ENCODE peak calls at places on chromosome 21, in five cellular contexts. G is SK-N-SH, L is K562, R is HepG2, W is GM12878. N is an unnamed sample.

GRCh38 chr21:38806153-38806941 is 618 bp downstream of the ETS2 start:
- DNase-seq in W (no peak), R (no peak), G (peak), L (no peak), N (no peak)

GRCh38 chr21:31343680-31344480 is at the start of gene TIAM1:
- DNase-seq in G (peak), W (no peak), L (no peak), R (no peak), N (peak)

GRCh38 chr21:37386151-37386550 is 19.6 kb downstream of the DYRK1A start:
- DNase-seq in L (no peak), G (no peak), W (no peak), R (no peak), N (no peak)

GRCh38 chr21:43911935-43912487 is 47.0 kb downstream of the AGPAT3 start:
- DNase-seq in R (no peak), W (no peak), G (no peak), L (no peak), N (no peak)

GRCh38 chr21:44517175-44517899 is 22.7 kb downstream of the KRTAP10-1 start:
- DNase-seq in R (peak), W (peak), L (peak), G (peak), N (peak)

GRCh38 chr21:33025471-33026298 is at the start of gene OLIG2:
- DNase-seq in L (peak), R (no peak), G (peak), W (no peak), N (peak)

GRCh38 chr21:21102874-21103273 is 104.7 kb downstream of the NCAM2 start:
- DNase-seq in G (no peak), R (no peak), W (no peak), L (no peak), N (no peak)

GRCh38 chr21:39502631-39503030 is 50.9 kb downstream of the SH3BGR start:
- DNase-seq in L (no peak), G (no peak), W (no peak), R (no peak), N (no peak)

GRCh38 chr21:43779660-43780059 is 3.6 kb upstream of the CSTB start:
- DNase-seq in L (no peak), G (no peak), R (no peak), W (no peak), N (no peak)

GRCh38 chr21:7951854-7952519 is 2569.4 kb upstream of the TPTE start:
- DNase-seq in L (no peak), R (no peak), W (no peak), G (no peak), N (no peak)

GRCh38 chr21:25323356-25323949 is 283.8 kb downstream of the MRPL39 start:
- DNase-seq in W (no peak), R (no peak), L (no peak), G (no peak), N (no peak)

GRCh38 chr21:45574081-45574501 is 31.9 kb upstream of the SLC19A1 start:
- DNase-seq in G (peak), W (no peak), L (no peak), R (no peak), N (no peak)

GRCh38 chr21:43600642-43601397 is 58.5 kb downstream of the HSF2BP start:
- DNase-seq in L (no peak), R (no peak), G (peak), W (no peak), N (no peak)

GRCh38 chr21:17370263-17370662 is 142.6 kb upstream of the CXADR start:
- DNase-seq in W (no peak), R (no peak), G (no peak), L (no peak), N (no peak)

GRCh38 chr21:37419228-37419906 is 52.8 kb downstream of the DYRK1A start:
- DNase-seq in W (no peak), G (no peak), L (no peak), R (no peak), N (no peak)

GRCh38 chr21:31530918-31531705 is 128.4 kb upstream of the SOD1 start:
- DNase-seq in L (no peak), W (no peak), G (peak), R (no peak), N (no peak)

GRCh38 chr21:45404726-45405270 is at the start of gene COL18A1:
- DNase-seq in G (peak), R (no peak), W (no peak), L (peak), N (peak)

GRCh38 chr21:31727181-31727580 is 4.7 kb downstream of the SCAF4 start:
- DNase-seq in W (no peak), R (no peak), G (no peak), L (no peak), N (no peak)

GRCh38 chr21:44582980-44583799 is 2.8 kb upstream of the KRTAP10-5 start:
- DNase-seq in W (no peak), G (no peak), L (no peak), R (no peak), N (no peak)

GRCh38 chr21:44868707-44869106 is 4.8 kb downstream of the PTTG1IP start:
- DNase-seq in R (no peak), W (no peak), L (no peak), G (no peak), N (no peak)

GRCh38 chr21:31531967-31532366 is 127.5 kb upstream of the SOD1 start:
- DNase-seq in G (no peak), R (no peak), W (no peak), L (no peak), N (no peak)

GRCh38 chr21:44498280-44498964 is 41.6 kb downstream of the KRTAP10-1 start:
- DNase-seq in G (no peak), R (peak), W (no peak), L (no peak), N (no peak)

GRCh38 chr21:37461494-37461893 is 94.9 kb downstream of the DYRK1A start:
- DNase-seq in R (no peak), G (no peak), W (peak), L (no peak), N (no peak)

GRCh38 chr21:43369596-43370090 is 57.3 kb downstream of the SIK1 start:
- DNase-seq in W (no peak), L (no peak), R (no peak), G (no peak), N (no peak)

GRCh38 chr21:44892536-44893277 is 19.2 kb upstream of the PTTG1IP start:
- DNase-seq in R (no peak), G (peak), W (no peak), L (peak), N (peak)

GRCh38 chr21:32705139-32705538 is 22.7 kb downstream of the SYNJ1 start:
- DNase-seq in R (no peak), L (no peak), W (no peak), G (no peak), N (no peak)

GRCh38 chr21:44849616-44850130 is 23.8 kb downstream of the PTTG1IP start:
- DNase-seq in G (no peak), L (no peak), W (no peak), R (no peak), N (no peak)

GRCh38 chr21:30541764-30542163 is at the start of gene KRTAP19-6:
- DNase-seq in R (no peak), W (no peak), G (no peak), L (no peak), N (no peak)

GRCh38 chr21:39852021-39852721 is 15.1 kb upstream of the PCP4 start:
- DNase-seq in R (no peak), W (no peak), L (no peak), G (no peak), N (no peak)

GRCh38 chr21:32413697-32414578 is 1.4 kb downstream of the EVA1C start:
- DNase-seq in L (no peak), W (no peak), R (no peak), G (no peak), N (no peak)

GRCh38 chr21:25501996-25502665 is 105.2 kb downstream of the MRPL39 start:
- DNase-seq in G (no peak), L (no peak), W (peak), R (no peak), N (no peak)

GRCh38 chr21:44400791-44401385 is 47.5 kb downstream of the TRPM2 start:
- DNase-seq in L (no peak), R (no peak), W (no peak), G (no peak), N (no peak)

DNA sequence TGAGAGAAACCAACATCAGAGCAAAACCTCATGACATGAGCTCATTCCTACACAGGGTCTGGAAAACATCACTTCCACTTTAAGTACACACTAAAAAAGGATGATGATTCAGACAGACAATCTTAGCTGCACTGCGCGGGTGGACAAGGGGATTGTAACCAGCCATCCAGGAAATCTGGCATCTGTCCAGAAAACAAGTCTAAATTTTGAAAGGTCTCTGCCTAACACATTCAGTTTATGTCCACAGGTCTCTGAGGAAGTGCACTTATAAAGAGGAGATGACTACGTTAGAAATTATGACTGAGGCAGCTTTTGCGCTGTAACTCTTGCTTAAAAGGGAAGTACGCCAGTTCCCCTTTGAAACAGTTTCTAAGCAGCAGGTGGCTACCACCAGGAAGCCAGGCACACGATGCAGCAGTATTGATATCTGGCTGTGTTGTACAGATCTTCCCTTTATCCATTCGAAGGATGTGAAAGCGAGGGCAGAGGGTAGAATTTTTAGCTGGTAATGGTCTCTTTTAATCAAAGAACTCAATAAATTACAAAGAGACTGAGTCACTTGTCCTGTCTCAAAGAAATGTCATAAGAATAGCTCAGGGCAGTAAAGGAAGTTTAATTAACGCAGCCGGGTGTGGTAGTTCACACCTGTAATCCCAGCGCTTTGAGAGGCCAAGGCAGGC is 128.0 kb downstream of the SETD4 start:
- DNase-seq in G (no peak), R (no peak), W (peak), L (no peak), N (no peak)
- TF ChIP-seq FOXM1 in G (peak), R (no peak), W (no peak), L (no peak), N (no peak)

GRCh38 chr21:26659181-26659580 is 86.1 kb upstream of the CYYR1 start:
- DNase-seq in G (no peak), R (no peak), W (no peak), L (no peak), N (no peak)
- TF ChIP-seq FOXM1 in G (no peak), R (no peak), W (no peak), L (no peak), N (no peak)

DNA sequence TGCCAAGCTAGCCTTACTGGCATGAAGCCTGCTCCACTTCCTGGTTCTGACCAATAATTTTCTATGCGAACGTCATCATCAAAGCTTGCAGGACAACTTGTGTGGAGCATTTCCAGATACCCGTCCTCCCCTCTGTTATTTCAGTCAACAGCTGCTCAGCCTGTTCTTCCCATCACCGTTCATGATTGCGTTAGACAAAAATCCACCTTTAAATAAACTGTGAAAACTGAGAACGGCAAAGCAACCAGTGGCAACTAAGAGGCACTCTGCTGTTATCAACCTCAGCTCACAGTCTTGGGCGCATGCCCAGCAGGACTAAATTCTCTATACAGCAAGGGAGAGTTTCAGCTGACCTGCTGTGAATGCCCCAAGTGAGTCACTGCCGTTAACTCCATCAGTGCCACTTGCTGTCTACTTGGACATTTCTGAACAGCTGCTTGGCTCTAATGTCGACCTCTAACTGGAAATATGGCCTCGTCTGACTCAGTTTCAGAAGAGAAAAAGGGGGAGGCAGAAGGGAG is 207.4 kb upstream of the RUNX1 start:
- DNase-seq in L (no peak), G (peak), R (peak), W (no peak), N (peak)
- TF ChIP-seq FOXM1 in L (no peak), G (no peak), R (no peak), W (no peak), N (no peak)

GRCh38 chr21:46613391-46613790 is 8.5 kb upstream of the S100B start:
- DNase-seq in R (no peak), L (no peak), G (no peak), W (no peak), N (no peak)
- TF ChIP-seq FOXM1 in R (no peak), L (no peak), G (no peak), W (no peak), N (no peak)

GRCh38 chr21:28299946-28300345 is 692.7 kb downstream of the LTN1 start:
- DNase-seq in W (no peak), L (no peak), R (no peak), G (no peak), N (no peak)

GRCh38 chr21:28294046-28294445 is 698.6 kb downstream of the LTN1 start:
- DNase-seq in L (no peak), W (no peak), G (no peak), R (no peak), N (no peak)

DNA sequence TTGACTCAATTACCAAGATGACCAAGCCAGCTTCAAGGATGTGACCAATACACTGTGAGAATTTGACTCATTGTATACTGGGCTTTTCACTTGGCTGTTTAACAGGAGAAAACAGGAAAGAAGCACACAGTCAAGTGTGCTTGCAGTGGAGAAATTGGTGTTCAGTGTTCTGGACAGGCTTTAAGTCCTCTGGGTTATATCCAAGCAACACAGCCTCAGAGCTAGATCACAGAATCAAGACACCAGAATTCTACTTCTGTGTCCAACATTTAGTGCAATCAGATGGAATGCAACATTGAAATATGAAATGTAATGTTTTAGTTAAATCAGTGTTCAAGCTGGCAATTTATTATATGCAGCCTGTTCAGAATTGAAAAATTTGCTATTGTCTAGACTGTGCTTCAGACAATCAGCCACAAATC is 694.4 kb downstream of the LTN1 start:
- DNase-seq in W (no peak), R (no peak), G (no peak), L (no peak), N (no peak)
- TF ChIP-seq FOXM1 in W (no peak), R (no peak), G (no peak), L (no peak), N (no peak)

DNA sequence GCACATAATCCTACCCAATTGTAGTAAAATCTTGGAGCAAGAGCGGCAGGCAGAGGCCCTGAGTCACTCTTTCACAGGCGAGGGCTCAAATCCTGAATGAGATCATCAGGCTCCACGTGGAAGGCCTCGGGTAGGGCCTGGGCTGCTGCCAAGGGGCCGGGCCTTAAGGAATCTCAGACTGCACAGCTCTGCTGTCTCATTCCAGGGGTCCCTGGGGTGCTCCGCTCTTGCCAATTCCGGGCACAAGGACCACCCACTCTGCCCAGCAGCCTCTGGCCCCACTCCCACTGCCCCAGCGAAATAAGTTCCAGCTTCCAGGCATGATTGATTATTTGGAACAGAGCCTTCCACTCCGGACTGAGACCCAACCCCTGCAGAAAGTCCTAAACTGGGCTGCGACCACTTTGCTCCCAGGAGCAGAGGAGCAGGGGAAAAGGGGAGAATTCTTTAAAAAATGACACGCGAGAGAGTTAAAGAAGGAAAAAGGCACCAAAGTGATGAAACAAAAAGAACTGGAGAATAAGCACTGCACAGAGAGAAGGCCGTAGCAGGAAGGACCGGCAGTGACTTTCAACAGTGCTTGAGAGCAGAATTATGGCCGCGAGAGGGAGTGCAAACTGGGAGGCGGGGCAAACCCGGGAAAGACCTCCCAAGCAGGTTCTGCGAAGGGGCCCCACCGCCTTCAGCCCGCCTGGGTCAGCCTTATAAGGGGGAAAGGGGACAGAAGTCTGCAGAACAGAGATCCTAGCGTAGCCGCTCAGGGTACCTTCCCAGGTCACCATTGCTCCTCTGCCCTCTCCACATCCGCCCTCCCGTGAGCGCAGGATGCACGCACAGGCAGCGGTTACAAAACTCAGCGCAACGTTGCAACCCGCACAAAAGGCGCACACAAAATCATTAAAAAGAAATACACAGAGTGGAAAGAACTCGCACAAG is 2.0 kb downstream of the ADAMTS1 start:
- DNase-seq in R (no peak), W (no peak), G (peak), L (no peak), N (peak)
- TF ChIP-seq FOXM1 in R (no peak), W (no peak), G (peak), L (no peak), N (no peak)

DNA sequence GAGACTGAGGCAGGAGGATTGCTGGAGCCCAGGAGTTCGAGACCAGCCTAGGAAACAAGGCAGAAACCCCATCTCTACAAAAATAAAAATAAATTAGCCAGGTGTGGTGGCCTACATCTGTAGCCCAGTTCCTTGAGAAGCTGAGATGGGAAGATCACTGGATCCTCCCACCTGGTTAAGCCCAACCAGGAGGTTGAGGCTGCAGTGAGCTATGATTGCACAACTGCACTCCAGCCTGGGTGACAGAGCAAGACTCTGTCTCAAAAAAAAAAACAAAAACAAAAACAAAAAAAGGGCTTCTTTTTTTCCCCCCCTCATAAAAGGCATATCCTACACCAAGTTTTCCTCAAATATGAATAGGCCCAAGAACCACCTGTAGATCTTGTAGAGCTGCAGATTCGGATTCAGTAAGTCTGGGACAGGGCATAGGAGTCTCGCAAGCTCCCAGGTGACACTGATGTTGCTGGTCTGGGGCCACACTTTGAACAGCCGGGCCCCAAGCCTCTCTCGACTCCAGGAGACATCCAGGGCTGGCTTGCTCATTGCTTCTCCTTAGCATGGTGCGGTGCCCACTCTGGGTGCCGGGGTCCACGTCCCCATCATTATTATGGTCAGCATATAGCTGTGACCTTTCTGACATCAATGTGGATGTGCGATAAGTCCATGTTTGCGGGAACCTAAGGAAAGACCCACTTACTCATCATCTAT is 22.1 kb upstream of the UMODL1 start:
- DNase-seq in R (no peak), G (no peak), L (no peak), W (no peak), N (no peak)
- TF ChIP-seq FOXM1 in R (no peak), G (no peak), L (no peak), W (no peak), N (no peak)

GRCh38 chr21:34072145-34073031 is 990 bp upstream of the MRPS6 start:
- DNase-seq in L (no peak), R (no peak), W (no peak), G (no peak), N (no peak)
- TF ChIP-seq FOXM1 in L (no peak), R (no peak), W (no peak), G (no peak), N (no peak)

GRCh38 chr21:15514073-15514946 is 215.5 kb upstream of the USP25 start:
- DNase-seq in G (no peak), W (peak), L (no peak), R (peak), N (no peak)
- TF ChIP-seq FOXM1 in G (no peak), W (peak), L (no peak), R (no peak), N (no peak)

N was measured in HEK293T.